ENCODE peak calls at places on chromosomes 5 and 9, in six cellular contexts. P, F, B, L, Q and N are unnamed samples.

GRCh38 chr9:81861644-81862043 is 66.6 kb upstream of the SPATA31D4 start:
- DNase-seq in P (peak; percentile 90), F (no peak), B (no peak), L (no peak), Q (peak; percentile 28), N (no peak)

GRCh38 chr5:135834639-135835529 is at the start of gene SLC25A48:
- DNase-seq in P (peak; percentile 16), F (peak; percentile 71), B (peak; percentile 88), L (peak; percentile 90), Q (no peak), N (peak; percentile 89)

GRCh38 chr5:96885518-96886338 is 9.4 kb downstream of the ERAP2 start:
- DNase-seq in P (no peak), F (no peak), B (no peak), L (no peak), Q (no peak), N (no peak)

GRCh38 chr5:14871573-14872069 is at the start of gene ANKH:
- DNase-seq in P (peak; percentile 69), F (peak; percentile 70), B (peak; percentile 68), L (peak; percentile 83), Q (peak; percentile 76), N (peak; percentile 72)

GRCh38 chr9:6711403-6711802 is 46.4 kb upstream of the KDM4C start:
- DNase-seq in P (peak; percentile 67), F (no peak), B (no peak), L (no peak), Q (peak; percentile 27), N (no peak)

GRCh38 chr5:178143901-178144300 is 9.8 kb downstream of the NHP2 start:
- DNase-seq in P (peak; percentile 59), F (no peak), B (no peak), L (no peak), Q (no peak), N (no peak)

GRCh38 chr5:146475906-146476305 is 28.8 kb downstream of the TCERG1 start:
- DNase-seq in P (peak; percentile 2), F (no peak), B (no peak), L (no peak), Q (no peak), N (no peak)

GRCh38 chr9:29214702-29215248 is 1641.5 kb upstream of the C9orf72 start:
- DNase-seq in P (no peak), F (peak; percentile 14), B (peak; percentile 62), L (peak; percentile 16), Q (peak; percentile 29), N (peak; percentile 43)

GRCh38 chr9:121322037-121322736 is 47.9 kb downstream of the STOM start:
- DNase-seq in P (peak; percentile 98), F (no peak), B (no peak), L (no peak), Q (peak; percentile 97), N (no peak)

GRCh38 chr5:177299711-177300110 is 3.8 kb downstream of the RAB24 start:
- DNase-seq in P (no peak), F (no peak), B (no peak), L (no peak), Q (no peak), N (no peak)

GRCh38 chr5:73188764-73189521 is 15.9 kb downstream of the TMEM174 start:
- DNase-seq in P (peak; percentile 66), F (no peak), B (no peak), L (peak; percentile 62), Q (no peak), N (peak; percentile 39)

GRCh38 chr5:122713026-122713425 is 61.9 kb upstream of the SNX2 start:
- DNase-seq in P (no peak), F (no peak), B (no peak), L (no peak), Q (no peak), N (no peak)

GRCh38 chr9:76472925-76473324 is 13.9 kb downstream of the GCNT1 start:
- DNase-seq in P (no peak), F (no peak), B (no peak), L (peak; percentile 33), Q (no peak), N (no peak)

GRCh38 chr5:39211773-39212172 is 7.6 kb downstream of the FYB1 start:
- DNase-seq in P (no peak), F (no peak), B (no peak), L (no peak), Q (no peak), N (no peak)

GRCh38 chr9:108444400-108445358 is 411.1 kb downstream of the ACTL7B start:
- DNase-seq in P (peak; percentile 96), F (no peak), B (no peak), L (no peak), Q (peak; percentile 92), N (no peak)

GRCh38 chr9:109923371-109923770 is 143.4 kb downstream of the PALM2AKAP2 start:
- DNase-seq in P (no peak), F (no peak), B (no peak), L (no peak), Q (no peak), N (no peak)

GRCh38 chr5:21802869-21803490 is 1050.2 kb downstream of the CDH12 start:
- DNase-seq in P (peak; percentile 56), F (peak; percentile 9), B (no peak), L (peak; percentile 43), Q (peak; percentile 38), N (no peak)

GRCh38 chr9:136662326-136662655 is 425 bp upstream of the EGFL7 start:
- DNase-seq in P (no peak), F (no peak), B (peak; percentile 40), L (no peak), Q (no peak), N (no peak)

GRCh38 chr9:129708799-129709198 is 43.4 kb downstream of the PRRX2 start:
- DNase-seq in P (peak; percentile 20), F (no peak), B (no peak), L (no peak), Q (no peak), N (peak; percentile 22)

GRCh38 chr9:117672397-117672796 is 31.8 kb upstream of the TLR4 start:
- DNase-seq in P (no peak), F (no peak), B (no peak), L (peak; percentile 14), Q (no peak), N (no peak)

GRCh38 chr5:38107096-38107495 is 151.3 kb upstream of the EGFLAM start:
- DNase-seq in P (no peak), F (no peak), B (no peak), L (no peak), Q (no peak), N (no peak)

GRCh38 chr9:36486933-36487481 is 85.7 kb upstream of the MELK start:
- DNase-seq in P (no peak), F (peak; percentile 23), B (peak; percentile 65), L (peak; percentile 81), Q (peak; percentile 48), N (peak; percentile 39)

GRCh38 chr5:128202320-128202719 is 118.8 kb downstream of the SLC12A2 start:
- DNase-seq in P (no peak), F (no peak), B (no peak), L (no peak), Q (no peak), N (no peak)

GRCh38 chr5:174323878-174324281 is 278.4 kb downstream of the NSG2 start:
- DNase-seq in P (peak; percentile 58), F (peak; percentile 67), B (peak; percentile 78), L (peak; percentile 92), Q (peak; percentile 67), N (peak; percentile 89)

GRCh38 chr9:36396985-36397384 is 3.1 kb downstream of the RNF38 start:
- DNase-seq in P (no peak), F (no peak), B (no peak), L (no peak), Q (peak; percentile 22), N (no peak)

GRCh38 chr9:121357011-121357410 is 13.0 kb downstream of the STOM start:
- DNase-seq in P (no peak), F (no peak), B (no peak), L (no peak), Q (no peak), N (no peak)

DNA sequence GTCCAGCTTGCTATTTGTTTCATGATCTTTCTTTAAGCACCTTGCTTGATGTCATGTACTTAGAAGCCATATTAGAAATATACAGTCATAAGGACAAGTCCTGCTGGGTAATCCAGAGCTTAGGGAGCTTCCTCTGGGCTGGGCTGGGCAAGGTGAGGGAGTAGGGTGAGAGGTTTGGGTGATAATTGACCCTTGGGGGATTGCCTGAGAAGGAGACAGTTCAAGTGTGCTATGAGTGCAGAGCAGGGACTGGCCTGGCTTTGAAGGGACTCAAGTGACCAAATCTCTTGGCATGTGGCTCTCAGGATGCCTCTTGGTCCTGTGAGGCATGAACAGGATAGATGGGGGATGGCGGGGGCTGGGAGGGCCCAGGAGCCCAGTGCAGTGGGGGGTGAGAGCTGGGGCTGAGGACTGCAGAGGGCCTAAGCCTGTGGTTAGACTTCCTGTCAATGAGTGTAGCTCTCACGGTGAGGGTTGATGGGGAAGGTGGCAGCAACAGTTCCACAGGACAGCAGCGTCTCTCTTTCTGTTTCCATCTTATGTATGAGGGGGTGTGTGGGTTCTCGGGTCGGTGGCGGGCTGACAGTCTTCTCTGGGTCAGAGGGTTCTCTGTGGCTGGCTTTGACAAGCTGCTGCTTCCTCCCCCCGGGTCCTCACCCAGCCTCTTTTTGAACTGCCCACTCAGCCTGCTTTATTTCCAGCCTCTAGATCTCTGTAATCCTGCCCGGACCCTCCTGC is 53.5 kb downstream of the RGS3 start:
- DNase-seq in P (peak; percentile 39), F (no peak), B (no peak), L (no peak), Q (no peak), N (no peak)
- H2BK5ac ChIP-seq in P (no peak overlapping the region), F (no peak overlapping the region), B (no peak overlapping the region), L (no peak overlapping the region), Q (peak overlapping the region; percentile 69), N (no peak overlapping the region)

DNA sequence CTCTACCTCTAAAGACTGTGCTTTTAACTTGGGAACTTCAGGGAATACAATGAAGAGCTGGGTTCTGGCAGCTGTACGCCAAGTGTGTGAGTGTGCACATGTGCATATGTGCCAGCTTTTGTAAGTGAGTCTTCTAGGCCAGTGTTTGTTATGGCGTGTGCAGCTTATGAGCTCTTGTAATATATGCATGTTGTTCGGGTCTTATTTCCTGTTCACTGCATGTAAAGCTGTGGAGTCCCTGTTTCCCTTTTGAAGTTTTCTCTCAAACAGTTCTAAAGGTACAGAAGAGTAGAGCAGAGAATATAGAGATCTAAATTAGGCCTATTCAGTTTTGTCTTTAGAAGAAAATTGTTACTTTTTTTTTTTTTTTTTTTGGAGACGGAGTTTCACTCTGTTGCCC is 30.6 kb downstream of the TGFBR1 start:
- DNase-seq in P (no peak), F (no peak), B (no peak), L (no peak), Q (no peak), N (no peak)
- H2BK15ac ChIP-seq in P (no peak overlapping the region), F (no peak overlapping the region), B (no peak overlapping the region), L (no peak overlapping the region), Q (no peak overlapping the region), N (no peak overlapping the region)

DNA sequence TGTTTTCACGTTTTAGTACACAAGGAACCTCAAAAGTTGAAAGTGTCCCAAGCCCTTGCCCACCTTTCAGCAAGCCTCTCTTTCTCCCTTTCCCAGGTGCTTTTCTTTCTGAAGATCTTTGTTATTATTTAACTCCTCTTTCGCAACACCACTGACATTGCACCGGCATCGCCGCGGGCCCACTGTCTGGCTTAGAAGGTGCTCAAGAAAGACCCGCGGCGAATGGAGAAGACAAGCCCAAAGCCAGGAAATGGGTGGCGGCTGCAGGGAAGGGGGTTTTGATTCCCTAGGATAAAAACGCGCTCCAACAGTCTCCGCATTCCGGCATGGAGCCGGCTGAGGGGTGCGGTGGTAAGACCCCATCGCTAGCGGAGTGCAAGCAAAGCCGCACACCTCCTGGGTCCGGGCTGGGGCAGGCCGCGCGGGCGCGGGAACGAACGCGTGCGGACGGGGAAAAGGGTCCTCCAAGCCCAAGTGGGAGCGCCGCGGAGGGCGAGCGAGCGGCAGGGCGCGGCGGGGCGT is 403 bp upstream of the AFAP1L1 start:
- DNase-seq in P (no peak), F (peak; percentile 36), B (peak; percentile 82), L (peak; percentile 48), Q (peak; percentile 40), N (peak; percentile 70)
- H2BK5ac ChIP-seq in P (no peak overlapping the region), F (no peak overlapping the region), B (no peak overlapping the region), L (no peak overlapping the region), Q (no peak overlapping the region), N (no peak overlapping the region)

GRCh38 chr5:36478646-36479307 is 127.6 kb upstream of the SLC1A3 start:
- DNase-seq in P (no peak), F (no peak), B (no peak), L (no peak), Q (no peak), N (no peak)
- H2BK15ac ChIP-seq in P (no peak overlapping the region), F (no peak overlapping the region), B (no peak overlapping the region), L (no peak overlapping the region), Q (no peak overlapping the region), N (no peak overlapping the region)